ENCODE peak calls at places on chromosomes 12 and 14, in four cellular contexts. A is neural crest cell, L is left cardiac atrium, J is NCI-H1092 treated with DMSO at 0.1 percent for 48 hours. K is an unnamed sample.

GRCh38 chr12:123813349-123813748 is 51.2 kb downstream of the DNAH10 start:
- DNase-seq in L (no peak), A (no peak), J (no peak), K (no peak)

GRCh38 chr14:104968153-104968527 is 10.0 kb downstream of the AHNAK2 start:
- DNase-seq in A (no peak), L (peak; percentile 90), J (no peak), K (peak; percentile 57)

GRCh38 chr14:102215071-102215470 is 75.4 kb downstream of the WDR20 start:
- DNase-seq in A (peak; percentile 20), L (no peak), J (peak; percentile 73), K (no peak)

GRCh38 chr12:127052491-127053232 is 1214.3 kb upstream of the TMEM132C start:
- DNase-seq in J (no peak), L (no peak), A (no peak), K (no peak)

GRCh38 chr14:39033371-39033770 is 69.7 kb downstream of the SEC23A start:
- DNase-seq in J (no peak), L (no peak), A (no peak), K (no peak)

GRCh38 chr12:58365087-58365390 is 423.7 kb downstream of the ATP23 start:
- DNase-seq in A (no peak), L (no peak), J (no peak), K (no peak)

GRCh38 chr14:73591690-73592448 is at the start of gene ACOT4:
- DNase-seq in J (peak; percentile 51), A (peak; percentile 32), L (no peak), K (peak; percentile 55)

GRCh38 chr12:101777978-101778377 is 38.7 kb upstream of the SYCP3 start:
- DNase-seq in A (no peak), J (no peak), L (no peak), K (no peak)

GRCh38 chr12:94879542-94879941 is 124.0 kb downstream of the NDUFA12 start:
- DNase-seq in J (no peak), L (no peak), A (no peak), K (peak; percentile 65)

GRCh38 chr14:81523616-81524015 is 10.0 kb downstream of the SEL1L start:
- DNase-seq in J (no peak), L (no peak), A (no peak), K (no peak)

GRCh38 chr12:100827901-100828520 is 33.4 kb downstream of the ANO4 start:
- DNase-seq in L (no peak), J (peak; percentile 50), A (peak; percentile 1), K (peak; percentile 10)

GRCh38 chr14:53954551-53955233 is 1.9 kb downstream of the BMP4 start:
- DNase-seq in A (no peak), L (peak; percentile 37), J (no peak), K (peak; percentile 40)

GRCh38 chr12:82413994-82414393 is 55.7 kb downstream of the METTL25 start:
- DNase-seq in A (no peak), J (no peak), L (no peak), K (no peak)

GRCh38 chr14:28666961-28667360 is 99.6 kb upstream of the FOXG1 start:
- DNase-seq in J (no peak), A (no peak), L (no peak), K (no peak)

GRCh38 chr12:6938353-6939186 is 5.0 kb upstream of the RNU7-1 start:
- DNase-seq in A (no peak), J (no peak), L (peak; percentile 44), K (no peak)

GRCh38 chr14:26596722-26597030 is 1.2 kb downstream of the NOVA1 start:
- DNase-seq in J (peak; percentile 58), A (peak; percentile 15), L (peak; percentile 19), K (peak; percentile 12)

GRCh38 chr12:123384994-123385376 is 1.1 kb downstream of the KMT5A start:
- DNase-seq in A (no peak), L (no peak), J (no peak), K (no peak)

GRCh38 chr12:64685076-64685475 is 74.1 kb downstream of the GNS start:
- DNase-seq in A (no peak), L (no peak), J (no peak), K (no peak)

GRCh38 chr12:1435456-1435855 is 158.9 kb downstream of the FBXL14 start:
- DNase-seq in A (no peak), J (no peak), L (no peak), K (no peak)

GRCh38 chr12:123150273-123150803 is 552 bp downstream of the PITPNM2 start:
- DNase-seq in A (peak; percentile 20), L (peak; percentile 68), J (no peak), K (no peak)

GRCh38 chr14:90678420-90678819 is 137.8 kb downstream of the TTC7B start:
- DNase-seq in A (no peak), J (no peak), L (no peak), K (no peak)

GRCh38 chr12:125245601-125246345 is 180.5 kb downstream of the AACS start:
- DNase-seq in A (no peak), L (no peak), J (no peak), K (no peak)

GRCh38 chr12:94263011-94263786 is 114.8 kb downstream of the PLXNC1 start:
- DNase-seq in J (no peak), A (no peak), L (no peak), K (no peak)

GRCh38 chr12:69389836-69390235 is 30.3 kb downstream of the YEATS4 start:
- DNase-seq in A (no peak), L (no peak), J (no peak), K (no peak)

GRCh38 chr12:132632521-132633228 is 14.1 kb downstream of the P2RX2 start:
- DNase-seq in J (no peak), L (no peak), A (no peak), K (no peak)

GRCh38 chr12:113065126-113066007 is 8.8 kb downstream of the DTX1 start:
- DNase-seq in J (peak; percentile 71), L (no peak), A (peak; percentile 40), K (peak; percentile 83)